ENCODE peak calls at places on chromosomes 2 and 18, in four cellular contexts. C, M, V and Z are unnamed samples.
A peak's percentile ranks its signal among the peaks of the same experiment; 100 is the strongest.

GRCh38 chr2:55926246-55926645 is 2.7 kb upstream of the EFEMP1 start:
- DNase-seq in M (peak; percentile 30), V (no peak), C (peak; percentile 59), Z (no peak)

GRCh38 chr2:201973316-201973715 is 60.3 kb upstream of the FZD7 start:
- DNase-seq in C (no peak), V (no peak), M (no peak), Z (no peak)

GRCh38 chr2:215619022-215619958 is 183.4 kb upstream of the FN1 start:
- DNase-seq in V (no peak), M (no peak), C (peak; percentile 82), Z (no peak)

GRCh38 chr18:63975632-63976031 is 5.8 kb downstream of the SERPINB8 start:
- DNase-seq in C (no peak), M (no peak), V (no peak), Z (no peak)

GRCh38 chr2:121694398-121695178 is 42.1 kb downstream of the NIFK start:
- DNase-seq in C (peak; percentile 76), M (no peak), V (no peak), Z (no peak)

GRCh38 chr2:172233947-172234715 is 131.4 kb upstream of the DLX2 start:
- DNase-seq in M (no peak), V (no peak), C (peak; percentile 58), Z (no peak)

GRCh38 chr2:187614756-187615155 is 60.5 kb upstream of the TFPI start:
- DNase-seq in V (peak; percentile 51), M (no peak), C (no peak), Z (no peak)

GRCh38 chr2:142876423-142876822 is 1.0 kb upstream of the KYNU start:
- DNase-seq in V (no peak), C (no peak), M (no peak), Z (no peak)

GRCh38 chr18:7177131-7177744 is 53.7 kb upstream of the LRRC30 start:
- DNase-seq in M (no peak), V (peak; percentile 63), C (peak; percentile 83), Z (peak; percentile 32)

GRCh38 chr2:104658840-104659591 is 194.9 kb upstream of the POU3F3 start:
- DNase-seq in V (no peak), M (peak; percentile 50), C (peak; percentile 79), Z (no peak)

GRCh38 chr2:7430421-7430868 is 513.2 kb downstream of the RNF144A start:
- DNase-seq in M (no peak), C (no peak), V (no peak), Z (no peak)

GRCh38 chr2:101012706-101013181 is 10.7 kb downstream of the RPL31 start:
- DNase-seq in V (no peak), C (no peak), M (no peak), Z (peak; percentile 26)

GRCh38 chr2:7196871-7197270 is 279.7 kb downstream of the RNF144A start:
- DNase-seq in V (no peak), C (no peak), M (no peak), Z (no peak)

GRCh38 chr2:240389302-240389805 is 46.1 kb upstream of the GPC1 start:
- DNase-seq in V (no peak), M (no peak), C (no peak), Z (no peak)

GRCh38 chr2:428591-428990 is 140.7 kb upstream of the ALKAL2 start:
- DNase-seq in M (no peak), V (no peak), C (no peak), Z (no peak)

GRCh38 chr18:76323891-76324290 is 171.2 kb downstream of the ZNF516 start:
- DNase-seq in V (no peak), M (no peak), C (no peak), Z (no peak)

GRCh38 chr2:157307021-157307420 is 18.6 kb downstream of the ERMN start:
- DNase-seq in M (no peak), V (no peak), C (no peak), Z (no peak)

GRCh38 chr2:98126061-98126460 is 39.1 kb downstream of the VWA3B start:
- DNase-seq in M (no peak), V (no peak), C (no peak), Z (no peak)

GRCh38 chr18:10926565-10927194 is 222.7 kb downstream of the PIEZO2 start:
- DNase-seq in C (no peak), V (no peak), M (no peak), Z (no peak)

GRCh38 chr18:5317186-5317585 is 21.7 kb upstream of the ZBTB14 start:
- DNase-seq in M (no peak), V (no peak), C (no peak), Z (no peak)

GRCh38 chr18:57909620-57910019 is 106.5 kb upstream of the ATP8B1 start:
- DNase-seq in C (no peak), V (no peak), M (no peak), Z (no peak)

GRCh38 chr2:112155331-112156151 is 17.4 kb downstream of the FBLN7 start:
- DNase-seq in M (no peak), C (no peak), V (no peak), Z (no peak)

GRCh38 chr18:10085405-10085804 is 171.6 kb downstream of the VAPA start:
- DNase-seq in M (no peak), C (no peak), V (no peak), Z (no peak)

GRCh38 chr2:1688161-1688560 is 56.2 kb downstream of the PXDN start:
- DNase-seq in C (peak; percentile 20), V (no peak), M (no peak), Z (no peak)

GRCh38 chr18:74587446-74587845 is 10.2 kb upstream of the ZNF407 start:
- DNase-seq in M (no peak), C (no peak), V (no peak), Z (no peak)

GRCh38 chr2:45898819-45899218 is 247.3 kb downstream of the PRKCE start:
- DNase-seq in C (no peak), V (no peak), M (no peak), Z (no peak)

GRCh38 chr18:74314759-74315463 is 728 bp upstream of the C18orf63 start:
- DNase-seq in M (no peak), V (no peak), C (no peak), Z (no peak)

GRCh38 chr2:234797566-234798250 is 154.1 kb upstream of the SH3BP4 start:
- DNase-seq in M (no peak), C (no peak), V (no peak), Z (no peak)

GRCh38 chr2:121213386-121213785 is 71.6 kb downstream of the TFCP2L1 start:
- DNase-seq in C (no peak), V (no peak), M (no peak), Z (no peak)

GRCh38 chr18:13823707-13824395 is at the start of gene MC5R:
- DNase-seq in V (no peak), C (peak; percentile 93), M (peak; percentile 76), Z (peak; percentile 74)

GRCh38 chr18:52060612-52061259 is 279.3 kb upstream of the DCC start:
- DNase-seq in M (peak; percentile 41), V (no peak), C (peak; percentile 44), Z (no peak)

GRCh38 chr2:157190151-157190550 is 67.4 kb upstream of the GALNT5 start:
- DNase-seq in M (no peak), C (no peak), V (peak; percentile 51), Z (no peak)

GRCh38 chr2:5391361-5391760 is 300.8 kb upstream of the SOX11 start:
- DNase-seq in V (no peak), C (no peak), M (no peak), Z (no peak)

GRCh38 chr2:233976690-233977294 is 59.6 kb downstream of the TRPM8 start:
- DNase-seq in C (peak; percentile 51), M (no peak), V (peak; percentile 32), Z (no peak)

GRCh38 chr2:144515694-144516416 is 4.1 kb downstream of the ZEB2 start:
- DNase-seq in M (no peak), C (peak; percentile 73), V (no peak), Z (no peak)

GRCh38 chr2:99473496-99474083 is 16.2 kb downstream of the REV1 start:
- DNase-seq in M (no peak), V (no peak), C (no peak), Z (no peak)

GRCh38 chr2:240141736-240142135 is 1.3 kb upstream of the OTOS start:
- DNase-seq in M (no peak), C (no peak), V (no peak), Z (no peak)

GRCh38 chr2:43937269-43937820 is 58.4 kb downstream of the LRPPRC start:
- DNase-seq in C (no peak), M (no peak), V (no peak), Z (no peak)
- TF ChIP-seq CTCF in C (no peak), M (no peak), V (no peak), Z (no peak)

GRCh38 chr2:138922973-138923563 is 142.9 kb upstream of the NXPH2 start:
- DNase-seq in V (no peak), C (no peak), M (no peak), Z (no peak)
- TF ChIP-seq CTCF in V (no peak), C (peak; percentile 84), M (peak; percentile 81), Z (peak; percentile 77)

DNA sequence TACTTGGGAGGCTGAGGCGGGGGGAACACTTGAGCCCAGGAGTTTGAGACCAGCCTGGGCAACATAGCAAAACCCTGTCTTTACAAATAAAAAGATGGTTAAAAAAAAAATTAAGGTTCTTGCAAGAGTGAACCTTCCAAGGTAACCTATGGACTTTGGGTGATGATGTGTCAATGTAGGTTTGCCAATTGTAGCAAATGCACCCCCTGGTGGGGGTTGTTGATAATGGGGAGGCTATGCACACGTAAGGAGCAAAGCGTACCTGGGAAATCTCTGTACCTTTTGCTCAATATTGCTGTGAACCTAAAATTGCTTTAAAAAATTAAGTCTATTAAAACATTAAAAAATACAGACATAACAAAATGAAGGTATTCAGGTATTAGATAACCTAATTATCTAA is 70.4 kb downstream of the CWC22 start:
- DNase-seq in M (peak; percentile 56), C (peak; percentile 87), V (no peak), Z (peak; percentile 14)
- TF ChIP-seq CTCF in M (peak; percentile 78), C (peak; percentile 82), V (peak; percentile 49), Z (peak; percentile 59)

GRCh38 chr2:226733189-226733858 is 66.3 kb downstream of the IRS1 start:
- DNase-seq in C (no peak), V (no peak), M (no peak), Z (no peak)

GRCh38 chr2:226728996-226729395 is 70.6 kb downstream of the IRS1 start:
- DNase-seq in M (no peak), V (no peak), C (no peak), Z (no peak)

GRCh38 chr2:226727251-226727650 is 72.4 kb downstream of the IRS1 start:
- DNase-seq in V (no peak), M (no peak), C (no peak), Z (no peak)

GRCh38 chr2:226732478-226733188 is 67.0 kb downstream of the IRS1 start:
- DNase-seq in M (no peak), V (no peak), C (no peak), Z (no peak)

GRCh38 chr2:226730487-226730886 is 69.1 kb downstream of the IRS1 start:
- DNase-seq in M (peak; percentile 44), V (no peak), C (peak; percentile 61), Z (no peak)
- TF ChIP-seq CTCF in M (peak; percentile 31), V (no peak), C (peak; percentile 60), Z (no peak)

GRCh38 chr2:64144057-64145013 is at the start of gene PELI1:
- DNase-seq in C (peak; percentile 99), V (peak; percentile 63), M (peak; percentile 100), Z (peak; percentile 92)
- TF ChIP-seq CTCF in C (peak; percentile 53), V (no peak), M (no peak), Z (no peak)